ENCODE peak calls at places on chromosomes 2 and 18, in six cellular contexts. One of them, this sample, is unnamed.

GRCh38 chr2:45739796-45740485 is 88.5 kb downstream of the PRKCE start:
- DNase-seq in mesendoderm: no peak
- DNase-seq in pancreas: no peak
- DNase-seq in NCI-H510A treated with DMSO at 0.1 percent for 48 hours: no peak
- DNase-seq in CD8-positive, alpha-beta T cell: no peak
- DNase-seq in lower lobe of right lung: no peak
- DNase-seq in this sample: no peak

GRCh38 chr2:17636989-17637906 is 96.8 kb downstream of the VSNL1 start:
- DNase-seq in mesendoderm: no peak
- DNase-seq in NCI-H510A treated with DMSO at 0.1 percent for 48 hours: no peak
- DNase-seq in lower lobe of right lung: no peak
- DNase-seq in pancreas: no peak
- DNase-seq in CD8-positive, alpha-beta T cell: no peak
- DNase-seq in this sample: no peak

GRCh38 chr18:79617521-79618500 is 61.8 kb upstream of the CTDP1 start:
- DNase-seq in NCI-H510A treated with DMSO at 0.1 percent for 48 hours: no peak
- DNase-seq in pancreas: no peak
- DNase-seq in lower lobe of right lung: peak; percentile 44
- DNase-seq in CD8-positive, alpha-beta T cell: no peak
- DNase-seq in mesendoderm: no peak
- DNase-seq in this sample: peak; percentile 38

GRCh38 chr2:237744270-237744612 is 54.3 kb upstream of the RBM44 start:
- DNase-seq in pancreas: no peak
- DNase-seq in NCI-H510A treated with DMSO at 0.1 percent for 48 hours: no peak
- DNase-seq in CD8-positive, alpha-beta T cell: no peak
- DNase-seq in lower lobe of right lung: no peak
- DNase-seq in mesendoderm: no peak
- DNase-seq in this sample: no peak

GRCh38 chr2:2646312-2647051 is 315.4 kb upstream of the MYT1L start:
- DNase-seq in CD8-positive, alpha-beta T cell: peak; percentile 70
- DNase-seq in NCI-H510A treated with DMSO at 0.1 percent for 48 hours: peak; percentile 68
- DNase-seq in lower lobe of right lung: no peak
- DNase-seq in mesendoderm: peak; percentile 30
- DNase-seq in pancreas: no peak
- DNase-seq in this sample: no peak

GRCh38 chr2:58594175-58594574 is 353.1 kb upstream of the FANCL start:
- DNase-seq in pancreas: no peak
- DNase-seq in NCI-H510A treated with DMSO at 0.1 percent for 48 hours: peak; percentile 5
- DNase-seq in mesendoderm: peak; percentile 63
- DNase-seq in CD8-positive, alpha-beta T cell: no peak
- DNase-seq in lower lobe of right lung: no peak
- DNase-seq in this sample: peak; percentile 22

GRCh38 chr2:19796036-19796703 is 105.6 kb downstream of the TTC32 start:
- DNase-seq in mesendoderm: no peak
- DNase-seq in lower lobe of right lung: no peak
- DNase-seq in CD8-positive, alpha-beta T cell: no peak
- DNase-seq in pancreas: no peak
- DNase-seq in NCI-H510A treated with DMSO at 0.1 percent for 48 hours: no peak
- DNase-seq in this sample: no peak

GRCh38 chr18:43830905-43831304 is 553.6 kb upstream of the SYT4 start:
- DNase-seq in pancreas: no peak
- DNase-seq in lower lobe of right lung: no peak
- DNase-seq in mesendoderm: peak; percentile 62
- DNase-seq in NCI-H510A treated with DMSO at 0.1 percent for 48 hours: no peak
- DNase-seq in CD8-positive, alpha-beta T cell: no peak
- DNase-seq in this sample: no peak

GRCh38 chr2:64344999-64345576 is 108.9 kb upstream of the LGALSL start:
- DNase-seq in CD8-positive, alpha-beta T cell: no peak
- DNase-seq in NCI-H510A treated with DMSO at 0.1 percent for 48 hours: no peak
- DNase-seq in mesendoderm: no peak
- DNase-seq in pancreas: no peak
- DNase-seq in lower lobe of right lung: no peak
- DNase-seq in this sample: no peak

GRCh38 chr2:28389399-28390240 is 3.0 kb upstream of the FOSL2 start:
- DNase-seq in lower lobe of right lung: no peak
- DNase-seq in CD8-positive, alpha-beta T cell: no peak
- DNase-seq in NCI-H510A treated with DMSO at 0.1 percent for 48 hours: no peak
- DNase-seq in mesendoderm: peak; percentile 88
- DNase-seq in pancreas: no peak
- DNase-seq in this sample: no peak

GRCh38 chr18:48188609-48189008 is 220.6 kb downstream of the ZBTB7C start:
- DNase-seq in CD8-positive, alpha-beta T cell: no peak
- DNase-seq in NCI-H510A treated with DMSO at 0.1 percent for 48 hours: no peak
- DNase-seq in lower lobe of right lung: no peak
- DNase-seq in mesendoderm: no peak
- DNase-seq in pancreas: no peak
- DNase-seq in this sample: no peak